ENCODE peak calls at places on chromosomes 2 and 18, in ten cellular contexts. I is mucosa of gallbladder; Y is NCI-H1092 treated with DMSO at 0.1 percent for 48 hours; E is NCI-H460; W is kidney glomerular epithelial cell; H is T-helper 9 cell; R is CD8-positive, alpha-beta T cell; T is SW 1271; S is NCI-H2029 treated with DMSO at 0.1 percent for 48 hours; G is colonic mucosa. N is an unnamed sample.

GRCh38 chr2:140586379-140586778 is 1544.4 kb downstream of the LRP1B start:
- DNase-seq in Y (no peak), I (no peak), G (peak), R (no peak), S (no peak), E (peak), T (no peak), H (no peak), W (no peak), N (peak)

GRCh38 chr2:120964819-120965218 is 229.2 kb downstream of the GLI2 start:
- DNase-seq in S (no peak), I (no peak), E (no peak), T (no peak), G (no peak), H (no peak), W (no peak), Y (no peak), R (no peak), N (no peak)

GRCh38 chr18:59460060-59460395 is 101.0 kb upstream of the LMAN1 start:
- DNase-seq in R (no peak), I (no peak), W (no peak), T (no peak), H (no peak), E (no peak), G (no peak), S (no peak), Y (peak), N (no peak)

GRCh38 chr2:207160115-207160514 is 5.6 kb downstream of the KLF7 start:
- DNase-seq in I (no peak), S (no peak), R (no peak), W (no peak), Y (no peak), E (no peak), G (no peak), H (no peak), T (no peak), N (no peak)

GRCh38 chr18:62450546-62451395 is 72.1 kb upstream of the ZCCHC2 start:
- DNase-seq in E (peak), H (no peak), G (no peak), R (no peak), W (peak), S (peak), T (peak), I (peak), Y (peak), N (peak)

GRCh38 chr18:48749768-48750167 is 201.0 kb downstream of the SMAD7 start:
- DNase-seq in I (peak), H (no peak), E (no peak), R (no peak), W (peak), S (no peak), T (no peak), Y (no peak), G (no peak), N (no peak)

GRCh38 chr2:30847841-30848240 is 40.6 kb upstream of the CAPN13 start:
- DNase-seq in G (no peak), I (no peak), W (no peak), E (no peak), R (no peak), T (no peak), Y (no peak), S (no peak), H (no peak), N (no peak)

GRCh38 chr2:186308347-186308746 is 177.7 kb upstream of the ZC3H15 start:
- DNase-seq in H (no peak), S (no peak), W (peak), R (no peak), Y (no peak), E (no peak), I (no peak), G (no peak), T (no peak), N (no peak)

GRCh38 chr2:20231632-20232031 is 6.7 kb upstream of the SDC1 start:
- DNase-seq in R (no peak), Y (no peak), W (peak), E (no peak), H (no peak), G (peak), I (peak), S (peak), T (peak), N (peak)

GRCh38 chr2:71556811-71557210 is 103.5 kb downstream of the DYSF start:
- DNase-seq in H (no peak), W (no peak), S (no peak), R (no peak), E (no peak), I (no peak), T (no peak), G (no peak), Y (no peak), N (no peak)

GRCh38 chr2:70767094-70767698 is 804 bp downstream of the ADD2 start:
- DNase-seq in S (no peak), G (no peak), E (no peak), W (no peak), T (no peak), I (no peak), H (no peak), Y (peak), R (no peak), N (no peak)

GRCh38 chr2:111118455-111119003 is 2.2 kb upstream of the BCL2L11 start:
- DNase-seq in G (peak), R (no peak), W (no peak), H (no peak), I (no peak), S (no peak), E (no peak), Y (no peak), T (no peak), N (no peak)

GRCh38 chr2:6877402-6878305 is at the start of gene RSAD2:
- DNase-seq in W (peak), S (peak), G (peak), E (peak), Y (peak), R (peak), T (no peak), I (peak), H (no peak), N (no peak)

GRCh38 chr2:150211164-150211631 is 276.3 kb downstream of the RND3 start:
- DNase-seq in H (no peak), T (no peak), R (no peak), I (no peak), Y (no peak), G (no peak), E (peak), W (no peak), S (no peak), N (no peak)

GRCh38 chr2:231549446-231550239 is 19.4 kb upstream of the NMUR1 start:
- DNase-seq in E (no peak), I (no peak), R (no peak), W (no peak), G (no peak), S (no peak), H (no peak), Y (no peak), T (no peak), N (no peak)

GRCh38 chr2:241673797-241674725 is 12.6 kb downstream of the DTYMK start:
- DNase-seq in G (no peak), R (no peak), W (no peak), H (no peak), T (no peak), I (no peak), E (no peak), Y (no peak), S (no peak), N (no peak)

GRCh38 chr2:16665746-16666452 is at the start of gene CYRIA:
- DNase-seq in Y (no peak), R (peak), E (no peak), G (peak), W (no peak), I (peak), H (peak), T (no peak), S (no peak), N (no peak)

GRCh38 chr18:79872423-79872822 is 74.7 kb downstream of the KCNG2 start:
- DNase-seq in S (no peak), E (no peak), H (no peak), G (no peak), R (no peak), Y (no peak), W (no peak), T (no peak), I (no peak), N (no peak)

GRCh38 chr2:197596751-197597150 is 78.6 kb downstream of the RFTN2 start:
- DNase-seq in E (no peak), I (no peak), T (no peak), G (no peak), R (no peak), W (no peak), Y (no peak), S (no peak), H (no peak), N (no peak)

GRCh38 chr2:145724499-145724898 is 1204.6 kb upstream of the ZEB2 start:
- DNase-seq in E (no peak), H (no peak), T (no peak), S (no peak), R (no peak), W (no peak), G (no peak), I (no peak), Y (no peak), N (no peak)

GRCh38 chr18:77004555-77005380 is 127.8 kb downstream of the MBP start:
- DNase-seq in T (no peak), Y (no peak), H (no peak), W (no peak), G (no peak), E (no peak), S (no peak), R (no peak), I (no peak), N (no peak)

GRCh38 chr2:202115385-202116060 is 42.5 kb downstream of the KIAA2012 start:
- DNase-seq in T (no peak), G (no peak), H (no peak), W (peak), R (no peak), I (no peak), S (no peak), E (no peak), Y (no peak), N (no peak)

N was measured in Panc1.